ENCODE peak calls at places on chromosome 9, in five cellular contexts. One of them, this sample, is unnamed.

GRCh38 chr9:111621895-111622480 is 9.1 kb upstream of the DNAJC25 start:
- DNase-seq in mucosa of gallbladder: peak
- DNase-seq in C1 segment of cervical spinal cord: peak
- DNase-seq in iris pigment epithelial cell: peak
- DNase-seq in stimulated activated CD4-positive, alpha-beta T cell treated with anti-CD3 and anti-CD28 coated beads, Interleukin-4, amount 100 ng/mL, for 4 hours: peak
- DNase-seq in this sample: no peak

GRCh38 chr9:120985759-120986353 is 59.3 kb upstream of the TRAF1 start:
- DNase-seq in iris pigment epithelial cell: peak
- DNase-seq in stimulated activated CD4-positive, alpha-beta T cell treated with anti-CD3 and anti-CD28 coated beads, Interleukin-4, amount 100 ng/mL, for 4 hours: no peak
- DNase-seq in mucosa of gallbladder: peak
- DNase-seq in C1 segment of cervical spinal cord: no peak
- DNase-seq in this sample: no peak

GRCh38 chr9:132609829-132610228 is 27.4 kb downstream of the BARHL1 start:
- DNase-seq in C1 segment of cervical spinal cord: no peak
- DNase-seq in mucosa of gallbladder: no peak
- DNase-seq in stimulated activated CD4-positive, alpha-beta T cell treated with anti-CD3 and anti-CD28 coated beads, Interleukin-4, amount 100 ng/mL, for 4 hours: no peak
- DNase-seq in iris pigment epithelial cell: peak
- DNase-seq in this sample: no peak

GRCh38 chr9:35553670-35554543 is 51.2 kb upstream of the TESK1 start:
- DNase-seq in C1 segment of cervical spinal cord: peak
- DNase-seq in stimulated activated CD4-positive, alpha-beta T cell treated with anti-CD3 and anti-CD28 coated beads, Interleukin-4, amount 100 ng/mL, for 4 hours: peak
- DNase-seq in mucosa of gallbladder: peak
- DNase-seq in iris pigment epithelial cell: peak
- DNase-seq in this sample: peak

GRCh38 chr9:2418619-2419018 is 203.0 kb upstream of the VLDLR start:
- DNase-seq in C1 segment of cervical spinal cord: no peak
- DNase-seq in stimulated activated CD4-positive, alpha-beta T cell treated with anti-CD3 and anti-CD28 coated beads, Interleukin-4, amount 100 ng/mL, for 4 hours: no peak
- DNase-seq in iris pigment epithelial cell: peak
- DNase-seq in mucosa of gallbladder: no peak
- DNase-seq in this sample: no peak

GRCh38 chr9:76910861-76911260 is 4.9 kb upstream of the PRUNE2 start:
- DNase-seq in C1 segment of cervical spinal cord: no peak
- DNase-seq in mucosa of gallbladder: no peak
- DNase-seq in stimulated activated CD4-positive, alpha-beta T cell treated with anti-CD3 and anti-CD28 coated beads, Interleukin-4, amount 100 ng/mL, for 4 hours: no peak
- DNase-seq in iris pigment epithelial cell: no peak
- DNase-seq in this sample: no peak

GRCh38 chr9:642014-642413 is 199.5 kb upstream of the DMRT1 start:
- DNase-seq in C1 segment of cervical spinal cord: no peak
- DNase-seq in stimulated activated CD4-positive, alpha-beta T cell treated with anti-CD3 and anti-CD28 coated beads, Interleukin-4, amount 100 ng/mL, for 4 hours: no peak
- DNase-seq in iris pigment epithelial cell: peak
- DNase-seq in mucosa of gallbladder: no peak
- DNase-seq in this sample: no peak

GRCh38 chr9:38288502-38288901 is 104.0 kb upstream of the ALDH1B1 start:
- DNase-seq in mucosa of gallbladder: peak
- DNase-seq in iris pigment epithelial cell: no peak
- DNase-seq in C1 segment of cervical spinal cord: no peak
- DNase-seq in stimulated activated CD4-positive, alpha-beta T cell treated with anti-CD3 and anti-CD28 coated beads, Interleukin-4, amount 100 ng/mL, for 4 hours: no peak
- DNase-seq in this sample: no peak

GRCh38 chr9:72589684-72590555 is 68.5 kb downstream of the TMC1 start:
- DNase-seq in C1 segment of cervical spinal cord: no peak
- DNase-seq in stimulated activated CD4-positive, alpha-beta T cell treated with anti-CD3 and anti-CD28 coated beads, Interleukin-4, amount 100 ng/mL, for 4 hours: no peak
- DNase-seq in iris pigment epithelial cell: peak
- DNase-seq in mucosa of gallbladder: no peak
- DNase-seq in this sample: no peak

GRCh38 chr9:15469862-15470261 is 40.9 kb downstream of the PSIP1 start:
- DNase-seq in mucosa of gallbladder: no peak
- DNase-seq in iris pigment epithelial cell: peak
- DNase-seq in C1 segment of cervical spinal cord: no peak
- DNase-seq in stimulated activated CD4-positive, alpha-beta T cell treated with anti-CD3 and anti-CD28 coated beads, Interleukin-4, amount 100 ng/mL, for 4 hours: no peak
- DNase-seq in this sample: no peak

GRCh38 chr9:124478014-124478753 is 27.9 kb downstream of the ADGRD2 start:
- DNase-seq in iris pigment epithelial cell: no peak
- DNase-seq in mucosa of gallbladder: no peak
- DNase-seq in stimulated activated CD4-positive, alpha-beta T cell treated with anti-CD3 and anti-CD28 coated beads, Interleukin-4, amount 100 ng/mL, for 4 hours: no peak
- DNase-seq in C1 segment of cervical spinal cord: no peak
- DNase-seq in this sample: no peak

GRCh38 chr9:99513441-99514112 is 291.5 kb downstream of the SEC61B start:
- DNase-seq in mucosa of gallbladder: no peak
- DNase-seq in stimulated activated CD4-positive, alpha-beta T cell treated with anti-CD3 and anti-CD28 coated beads, Interleukin-4, amount 100 ng/mL, for 4 hours: no peak
- DNase-seq in iris pigment epithelial cell: no peak
- DNase-seq in C1 segment of cervical spinal cord: no peak
- DNase-seq in this sample: no peak

GRCh38 chr9:137534256-137535119 is 15.7 kb downstream of the PNPLA7 start:
- DNase-seq in stimulated activated CD4-positive, alpha-beta T cell treated with anti-CD3 and anti-CD28 coated beads, Interleukin-4, amount 100 ng/mL, for 4 hours: no peak
- DNase-seq in C1 segment of cervical spinal cord: no peak
- DNase-seq in iris pigment epithelial cell: peak
- DNase-seq in mucosa of gallbladder: peak
- DNase-seq in this sample: no peak

GRCh38 chr9:928363-929042 is 48.0 kb upstream of the DMRT3 start:
- DNase-seq in iris pigment epithelial cell: no peak
- DNase-seq in C1 segment of cervical spinal cord: no peak
- DNase-seq in stimulated activated CD4-positive, alpha-beta T cell treated with anti-CD3 and anti-CD28 coated beads, Interleukin-4, amount 100 ng/mL, for 4 hours: no peak
- DNase-seq in mucosa of gallbladder: peak
- DNase-seq in this sample: no peak

GRCh38 chr9:109254317-109254716 is 66.5 kb downstream of the EPB41L4B start:
- DNase-seq in C1 segment of cervical spinal cord: no peak
- DNase-seq in iris pigment epithelial cell: peak
- DNase-seq in mucosa of gallbladder: no peak
- DNase-seq in stimulated activated CD4-positive, alpha-beta T cell treated with anti-CD3 and anti-CD28 coated beads, Interleukin-4, amount 100 ng/mL, for 4 hours: no peak
- DNase-seq in this sample: no peak

GRCh38 chr9:131237931-131238401 is 38.3 kb downstream of the FAM78A start:
- DNase-seq in stimulated activated CD4-positive, alpha-beta T cell treated with anti-CD3 and anti-CD28 coated beads, Interleukin-4, amount 100 ng/mL, for 4 hours: peak
- DNase-seq in mucosa of gallbladder: peak
- DNase-seq in C1 segment of cervical spinal cord: peak
- DNase-seq in iris pigment epithelial cell: peak
- DNase-seq in this sample: peak

GRCh38 chr9:98998441-98999151 is 54.9 kb downstream of the COL15A1 start:
- DNase-seq in iris pigment epithelial cell: peak
- DNase-seq in stimulated activated CD4-positive, alpha-beta T cell treated with anti-CD3 and anti-CD28 coated beads, Interleukin-4, amount 100 ng/mL, for 4 hours: peak
- DNase-seq in C1 segment of cervical spinal cord: peak
- DNase-seq in mucosa of gallbladder: peak
- DNase-seq in this sample: peak

GRCh38 chr9:121785673-121786542 is 134.5 kb downstream of the DAB2IP start:
- DNase-seq in iris pigment epithelial cell: no peak
- DNase-seq in C1 segment of cervical spinal cord: no peak
- DNase-seq in mucosa of gallbladder: no peak
- DNase-seq in stimulated activated CD4-positive, alpha-beta T cell treated with anti-CD3 and anti-CD28 coated beads, Interleukin-4, amount 100 ng/mL, for 4 hours: no peak
- DNase-seq in this sample: no peak

GRCh38 chr9:127076860-127077657 is 45.4 kb downstream of the ANGPTL2 start:
- DNase-seq in C1 segment of cervical spinal cord: no peak
- DNase-seq in iris pigment epithelial cell: no peak
- DNase-seq in mucosa of gallbladder: no peak
- DNase-seq in stimulated activated CD4-positive, alpha-beta T cell treated with anti-CD3 and anti-CD28 coated beads, Interleukin-4, amount 100 ng/mL, for 4 hours: no peak
- DNase-seq in this sample: no peak

GRCh38 chr9:113454914-113455761 is 8.4 kb upstream of the RGS3 start:
- DNase-seq in C1 segment of cervical spinal cord: no peak
- DNase-seq in iris pigment epithelial cell: peak
- DNase-seq in stimulated activated CD4-positive, alpha-beta T cell treated with anti-CD3 and anti-CD28 coated beads, Interleukin-4, amount 100 ng/mL, for 4 hours: no peak
- DNase-seq in mucosa of gallbladder: peak
- DNase-seq in this sample: no peak

GRCh38 chr9:9133526-9133925 is 1333.9 kb upstream of the DMAC1 start:
- DNase-seq in C1 segment of cervical spinal cord: peak
- DNase-seq in mucosa of gallbladder: no peak
- DNase-seq in stimulated activated CD4-positive, alpha-beta T cell treated with anti-CD3 and anti-CD28 coated beads, Interleukin-4, amount 100 ng/mL, for 4 hours: no peak
- DNase-seq in iris pigment epithelial cell: no peak
- DNase-seq in this sample: no peak

GRCh38 chr9:90124961-90125360 is 517.7 kb downstream of the DIRAS2 start:
- DNase-seq in mucosa of gallbladder: no peak
- DNase-seq in iris pigment epithelial cell: no peak
- DNase-seq in C1 segment of cervical spinal cord: no peak
- DNase-seq in stimulated activated CD4-positive, alpha-beta T cell treated with anti-CD3 and anti-CD28 coated beads, Interleukin-4, amount 100 ng/mL, for 4 hours: no peak
- DNase-seq in this sample: no peak

GRCh38 chr9:16030513-16031185 is 477.8 kb downstream of the CCDC171 start:
- DNase-seq in mucosa of gallbladder: no peak
- DNase-seq in C1 segment of cervical spinal cord: no peak
- DNase-seq in iris pigment epithelial cell: peak
- DNase-seq in stimulated activated CD4-positive, alpha-beta T cell treated with anti-CD3 and anti-CD28 coated beads, Interleukin-4, amount 100 ng/mL, for 4 hours: no peak
- DNase-seq in this sample: no peak

This sample was measured in dorsolateral prefrontal cortex.